ENCODE peak calls at places on chromosome 18, in seven cellular contexts. H is iPS-NIHi11, X is brain microvascular endothelial cell, A is WTC11, E is GM20000, Y is Right ventricle myocardium superior, W is H1. T is an unnamed sample.
A peak's percentile ranks its signal among the peaks of the same experiment; 100 is the strongest.

GRCh38 chr18:11880586-11881304 is 27.4 kb downstream of the MPPE1 start:
- DNase-seq in H (no peak), X (no peak), A (no peak), E (no peak), Y (no peak), W (no peak), T (no peak)

GRCh38 chr18:3603460-3604259 is 153.7 kb downstream of the TGIF1 start:
- DNase-seq in H (peak; percentile 66), X (peak; percentile 88), A (peak; percentile 59), E (no peak), Y (no peak), W (peak; percentile 85), T (peak; percentile 97)

GRCh38 chr18:44507729-44508325 is 172.9 kb upstream of the SETBP1 start:
- DNase-seq in H (no peak), X (peak; percentile 21), A (no peak), E (no peak), Y (peak; percentile 48), W (no peak), T (no peak)

GRCh38 chr18:3665780-3666525 is 216.0 kb downstream of the TGIF1 start:
- DNase-seq in H (peak; percentile 82), X (peak; percentile 85), A (peak; percentile 85), E (peak; percentile 62), Y (peak; percentile 83), W (peak; percentile 81), T (peak; percentile 77)

GRCh38 chr18:56076735-56077134 is 488.7 kb upstream of the TCF4 start:
- DNase-seq in H (no peak), X (peak; percentile 47), A (no peak), E (no peak), Y (no peak), W (no peak), T (no peak)

GRCh38 chr18:5311273-5312009 is 15.9 kb upstream of the ZBTB14 start:
- DNase-seq in H (no peak), X (no peak), A (no peak), E (no peak), Y (no peak), W (no peak), T (no peak)

GRCh38 chr18:78720456-78721250 is 259.0 kb upstream of the SALL3 start:
- DNase-seq in H (peak; percentile 43), X (no peak), A (no peak), E (no peak), Y (no peak), W (no peak), T (no peak)

GRCh38 chr18:36179562-36180334 is 7.5 kb upstream of the MOCOS start:
- DNase-seq in H (no peak), X (peak; percentile 72), A (no peak), E (no peak), Y (peak; percentile 86), W (no peak), T (peak; percentile 34)

GRCh38 chr18:6059551-6059950 is 164.2 kb upstream of the TMEM200C start:
- DNase-seq in H (no peak), X (no peak), A (no peak), E (no peak), Y (no peak), W (no peak), T (no peak)

GRCh38 chr18:62187543-62188378 is 706 bp downstream of the RELCH start:
- DNase-seq in H (peak; percentile 23), X (no peak), A (peak; percentile 34), E (peak; percentile 12), Y (peak; percentile 53), W (no peak), T (peak; percentile 33)

GRCh38 chr18:26215247-26215970 is 10.8 kb upstream of the TAF4B start:
- DNase-seq in H (no peak), X (no peak), A (no peak), E (peak; percentile 49), Y (no peak), W (no peak), T (no peak)